ENCODE peak calls at places on chromosome 11, in five cellular contexts. I is aorta, J is AG04450, W is BJ, N is suprapubic skin. O is an unnamed sample.
A peak's percentile ranks its signal among the peaks of the same experiment; 100 is the strongest.

GRCh38 chr11:16605440-16605970 is 132.9 kb upstream of the C11orf58 start:
- DNase-seq in I (no peak), J (no peak), W (no peak), N (peak; percentile 62), O (no peak)

GRCh38 chr11:93906486-93906885 is 56.1 kb upstream of the VSTM5 start:
- DNase-seq in I (no peak), J (no peak), W (no peak), N (no peak), O (no peak)

GRCh38 chr11:112355726-112356125 is 95.1 kb upstream of the PLET1 start:
- DNase-seq in I (no peak), J (no peak), W (no peak), N (no peak), O (no peak)

GRCh38 chr11:84289381-84289906 is 1003.3 kb upstream of the CCDC90B start:
- DNase-seq in I (no peak), J (peak; percentile 11), W (peak; percentile 5), N (no peak), O (no peak)

GRCh38 chr11:95788921-95789505 is 569 bp downstream of the FAM76B start:
- DNase-seq in I (no peak), J (no peak), W (no peak), N (no peak), O (peak; percentile 25)

GRCh38 chr11:1570001-1570453 is 2.0 kb downstream of the DUSP8 start:
- DNase-seq in I (peak; percentile 70), J (no peak), W (no peak), N (peak; percentile 66), O (no peak)

GRCh38 chr11:118434123-118434552 is 2.2 kb upstream of the KMT2A start:
- DNase-seq in I (no peak), J (no peak), W (no peak), N (no peak), O (no peak)

GRCh38 chr11:132911186-132911585 is 621.1 kb downstream of the OPCML start:
- DNase-seq in I (no peak), J (peak; percentile 4), W (no peak), N (no peak), O (peak; percentile 20)

GRCh38 chr11:67409261-67409666 is 5.4 kb downstream of the TBC1D10C start:
- DNase-seq in I (peak; percentile 68), J (no peak), W (no peak), N (no peak), O (no peak)

GRCh38 chr11:76630600-76630999 is 39.9 kb downstream of the LRRC32 start:
- DNase-seq in I (no peak), J (no peak), W (no peak), N (no peak), O (no peak)

GRCh38 chr11:46896719-46897406 is 21.5 kb downstream of the LRP4 start:
- DNase-seq in I (peak; percentile 62), J (no peak), W (no peak), N (no peak), O (peak; percentile 36)

GRCh38 chr11:75246006-75246672 is 5.6 kb downstream of the TPBGL start:
- DNase-seq in I (peak; percentile 48), J (no peak), W (no peak), N (peak; percentile 26), O (no peak)

GRCh38 chr11:125569913-125570621 is 790 bp downstream of the EI24 start:
- DNase-seq in I (no peak), J (no peak), W (no peak), N (no peak), O (no peak)

GRCh38 chr11:124610295-124610694 is 933 bp upstream of the PANX3 start:
- DNase-seq in I (no peak), J (no peak), W (no peak), N (no peak), O (no peak)

GRCh38 chr11:86814775-86815174 is 14.4 kb downstream of the PRSS23 start:
- DNase-seq in I (no peak), J (no peak), W (no peak), N (no peak), O (peak; percentile 44)

GRCh38 chr11:119803139-119803538 is 74.1 kb upstream of the NECTIN1 start:
- DNase-seq in I (peak; percentile 69), J (no peak), W (no peak), N (no peak), O (no peak)

GRCh38 chr11:40295466-40295865 is 1164.0 kb downstream of the LRRC4C start:
- DNase-seq in I (no peak), J (no peak), W (no peak), N (no peak), O (no peak)

GRCh38 chr11:75482310-75482606 is 43.5 kb downstream of the GDPD5 start:
- DNase-seq in I (no peak), J (no peak), W (no peak), N (no peak), O (no peak)

GRCh38 chr11:64878223-64878493 is 263 bp downstream of the EHD1 start:
- DNase-seq in I (no peak), J (no peak), W (no peak), N (no peak), O (no peak)

GRCh38 chr11:68282141-68282860 is 10.5 kb upstream of the C11orf24 start:
- DNase-seq in I (no peak), J (no peak), W (no peak), N (no peak), O (no peak)

GRCh38 chr11:4094348-4095291 is at the start of gene RRM1:
- DNase-seq in I (peak; percentile 98), J (peak; percentile 90), W (peak; percentile 75), N (peak; percentile 96), O (peak; percentile 99)

GRCh38 chr11:122089111-122089510 is 26.9 kb downstream of the BLID start:
- DNase-seq in I (no peak), J (no peak), W (no peak), N (no peak), O (no peak)

GRCh38 chr11:4025957-4026324 is 68.7 kb upstream of the RRM1 start:
- DNase-seq in I (no peak), J (no peak), W (no peak), N (no peak), O (no peak)

DNA sequence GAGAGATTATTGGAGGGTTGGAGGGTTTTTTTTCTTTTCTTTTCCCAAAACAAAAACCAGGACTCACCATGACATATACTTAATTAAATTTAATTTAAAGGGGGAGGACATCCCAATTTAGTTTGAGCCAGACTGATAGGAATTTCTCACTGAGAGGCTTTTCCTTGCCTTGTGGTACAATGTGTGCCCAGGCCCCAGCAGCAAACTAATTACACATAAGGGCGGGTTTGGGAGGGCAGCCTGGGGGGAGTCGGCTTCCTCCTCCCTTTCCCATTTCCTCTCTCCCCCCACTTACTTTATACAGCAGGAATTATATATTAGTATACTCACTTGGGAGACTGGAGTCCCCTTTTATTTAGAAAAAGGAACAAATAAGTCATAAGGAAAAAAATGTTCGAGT is 2.9 kb downstream of the TEAD1 start:
- DNase-seq in I (no peak), J (no peak), W (no peak), N (no peak), O (peak; percentile 58)
- H3K27me3 ChIP-seq in I (no peaks in the 10 kb centered on the region), J (no peaks in the 10 kb centered on the region), W (no peaks in the 10 kb centered on the region), N (no peaks in the 10 kb centered on the region), O (no peaks in the 10 kb centered on the region)

DNA sequence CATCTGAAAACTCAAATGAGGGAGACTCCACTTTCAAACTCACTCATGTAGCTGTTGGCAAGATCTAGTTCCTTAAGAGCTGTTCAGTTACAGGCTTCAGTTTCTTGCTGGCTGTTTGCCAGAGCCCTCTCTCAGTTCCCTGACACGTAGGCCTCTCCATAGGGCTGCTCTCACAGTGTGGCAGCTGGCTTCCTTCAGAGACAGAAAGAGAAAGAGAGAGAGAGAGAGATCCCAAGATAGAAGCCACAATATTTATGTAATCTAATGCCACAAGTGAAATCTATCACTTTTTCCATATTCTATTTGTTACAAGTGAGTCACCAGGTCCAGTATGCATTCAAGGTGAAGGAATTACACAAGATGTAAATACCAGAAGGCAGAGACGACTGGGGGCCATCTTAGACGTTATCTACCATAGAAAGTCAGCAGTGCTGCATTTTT is 168.8 kb downstream of the RCN1 start:
- DNase-seq in I (no peak), J (peak; percentile 80), W (no peak), N (no peak), O (no peak)
- H3K27me3 ChIP-seq in I (no peaks in the 10 kb centered on the region), J (peaks cover 5% of the 10 kb centered on the region), W (no peaks in the 10 kb centered on the region), N (no peaks in the 10 kb centered on the region), O (no peaks in the 10 kb centered on the region)

DNA sequence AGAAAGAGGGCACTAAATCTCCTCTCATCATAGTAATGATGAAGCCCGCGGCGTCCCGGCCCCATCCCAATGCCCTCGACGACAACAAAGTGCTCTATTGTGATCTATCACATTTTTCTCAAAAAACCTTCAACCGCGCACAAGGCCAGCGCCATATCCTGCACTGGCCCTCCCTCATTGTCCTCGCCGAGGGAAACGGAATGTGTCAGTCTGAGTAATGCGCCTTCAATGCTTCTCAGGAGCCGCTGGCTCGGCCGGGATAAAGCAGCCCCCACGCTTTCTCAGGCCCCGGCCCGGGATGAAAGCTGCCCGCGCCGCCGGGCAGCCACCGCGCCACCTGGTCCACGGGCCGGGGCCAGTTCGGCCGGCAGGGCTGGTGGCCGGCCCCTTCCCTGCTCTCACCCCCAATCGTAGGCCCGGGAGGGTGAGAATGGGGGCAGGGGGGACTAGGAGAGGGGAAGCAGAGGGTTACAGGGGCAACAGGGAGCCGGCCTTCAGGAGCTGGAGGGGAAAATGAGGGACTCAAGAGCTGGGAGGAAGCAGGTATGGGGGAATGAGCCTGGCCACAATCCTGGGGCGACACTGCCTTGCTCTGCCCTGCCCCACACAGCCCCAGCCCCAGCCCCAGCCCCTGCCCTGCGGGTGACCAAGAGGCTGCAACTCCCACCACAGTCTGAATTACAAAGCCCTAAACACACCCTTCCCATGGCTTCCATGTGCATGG is 10.0 kb upstream of the LINC01488 start:
- DNase-seq in I (peak; percentile 75), J (no peak), W (no peak), N (no peak), O (no peak)
- H3K27me3 ChIP-seq in I (no peaks in the 10 kb centered on the region), J (no peaks in the 10 kb centered on the region), W (no peaks in the 10 kb centered on the region), N (no peaks in the 10 kb centered on the region), O (no peaks in the 10 kb centered on the region)

GRCh38 chr11:8018742-8019631 is 31.9 kb downstream of the EIF3F start:
- DNase-seq in I (peak; percentile 92), J (peak; percentile 16), W (no peak), N (peak; percentile 87), O (peak; percentile 57)

GRCh38 chr11:8017071-8017470 is 29.9 kb downstream of the EIF3F start:
- DNase-seq in I (no peak), J (no peak), W (no peak), N (no peak), O (no peak)

GRCh38 chr11:8019671-8020597 is 32.8 kb downstream of the EIF3F start:
- DNase-seq in I (peak; percentile 81), J (no peak), W (no peak), N (no peak), O (no peak)

GRCh38 chr11:8016396-8016949 is 29.3 kb downstream of the EIF3F start:
- DNase-seq in I (no peak), J (no peak), W (no peak), N (peak; percentile 5), O (no peak)

DNA sequence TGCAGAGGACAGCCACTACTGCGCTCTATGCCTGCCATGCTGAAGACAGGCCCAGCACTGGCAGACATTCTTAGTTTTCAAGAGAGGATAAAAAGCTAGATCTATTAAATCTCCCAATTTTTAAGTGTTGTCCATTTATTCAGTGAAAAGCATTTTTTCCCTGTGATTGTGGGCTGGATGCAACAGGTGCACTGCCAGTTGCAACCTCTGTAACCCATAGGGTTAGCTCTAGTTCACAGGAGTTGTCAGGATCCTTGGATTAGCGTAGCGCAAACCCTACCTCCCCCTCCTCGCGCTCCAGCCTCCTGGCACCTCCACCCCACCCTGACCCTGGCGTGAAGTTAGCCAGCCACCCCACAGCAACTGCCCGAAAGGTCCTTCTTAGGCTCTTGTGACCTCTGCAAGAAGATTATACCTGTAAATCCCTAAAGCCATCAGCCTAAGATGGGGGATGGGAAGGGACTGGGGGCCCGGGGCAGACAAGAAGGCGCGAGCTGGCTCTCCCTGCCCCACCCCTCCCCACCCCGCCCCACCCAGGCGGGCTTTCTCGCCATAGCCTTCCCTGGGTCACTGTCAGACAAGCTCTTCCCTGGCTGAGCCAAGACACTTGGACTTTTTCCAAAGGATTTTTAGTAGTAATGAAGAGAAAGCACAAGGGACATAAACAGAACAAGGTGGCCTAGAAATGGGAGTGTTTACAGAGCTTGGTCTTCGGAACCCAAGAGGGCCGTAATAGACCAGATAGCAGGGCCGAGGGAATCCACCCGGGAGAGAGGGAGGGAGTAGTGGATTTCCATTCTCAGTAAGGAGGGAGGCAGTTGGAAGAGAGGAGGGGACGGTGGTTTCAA is 31.0 kb downstream of the EIF3F start:
- DNase-seq in I (no peak), J (no peak), W (no peak), N (no peak), O (no peak)
- H3K27me3 ChIP-seq in I (no peaks in the 10 kb centered on the region), J (peaks cover 2% of the 10 kb centered on the region), W (no peaks in the 10 kb centered on the region), N (peaks cover 40% of the 10 kb centered on the region), O (no peaks in the 10 kb centered on the region)